ENCODE peak calls at places on chromosomes 1 and 21, in nine cellular contexts. R is mammary epithelial cell, G is Peyer's patch, V is epithelial cell of prostate, A is mesenchymal stem cell, W is left ventricle myocardium inferior, Y is H1, D is GM23248, H is astrocyte. T is an unnamed sample.

GRCh38 chr1:93585059-93585966 is 96.3 kb downstream of the BCAR3 start:
- DNase-seq in R (peak; percentile 82), G (peak; percentile 98), V (peak; percentile 60), A (no peak), W (peak; percentile 93), Y (no peak), D (peak; percentile 70), H (no peak), T (peak; percentile 84)

GRCh38 chr1:119367332-119368124 is 1.1 kb upstream of the HAO2 start:
- DNase-seq in R (peak; percentile 57), G (no peak), V (no peak), A (peak; percentile 47), W (no peak), Y (no peak), D (peak; percentile 80), H (peak; percentile 23), T (no peak)

GRCh38 chr1:147390185-147390542 is 147.7 kb downstream of the CHD1L start:
- DNase-seq in R (no peak), G (no peak), V (no peak), A (no peak), W (no peak), Y (no peak), D (no peak), H (no peak), T (no peak)

GRCh38 chr1:117735045-117735992 is 129.5 kb downstream of the TENT5C start:
- DNase-seq in R (peak; percentile 28), G (no peak), V (no peak), A (peak; percentile 72), W (no peak), Y (no peak), D (peak; percentile 81), H (peak; percentile 46), T (no peak)

GRCh38 chr1:20063861-20064292 is 6.1 kb upstream of the PLA2G5 start:
- DNase-seq in R (peak; percentile 88), G (no peak), V (peak; percentile 22), A (peak; percentile 34), W (no peak), Y (no peak), D (peak; percentile 92), H (peak; percentile 85), T (no peak)

GRCh38 chr1:12580054-12580887 is 37.7 kb downstream of the DHRS3 start:
- DNase-seq in R (no peak), G (no peak), V (no peak), A (peak; percentile 43), W (no peak), Y (no peak), D (peak; percentile 68), H (no peak), T (peak; percentile 74)

GRCh38 chr1:35536551-35537162 is 20.5 kb downstream of the KIAA0319L start:
- DNase-seq in R (no peak), G (no peak), V (no peak), A (no peak), W (no peak), Y (no peak), D (no peak), H (no peak), T (no peak)

GRCh38 chr1:173420330-173420806 is 56.8 kb upstream of the PRDX6 start:
- DNase-seq in R (peak; percentile 68), G (no peak), V (no peak), A (peak; percentile 88), W (peak; percentile 26), Y (peak; percentile 41), D (peak; percentile 82), H (peak; percentile 50), T (no peak)

GRCh38 chr1:29651684-29652665 is 415.7 kb downstream of the PTPRU start:
- DNase-seq in R (no peak), G (no peak), V (no peak), A (no peak), W (no peak), Y (no peak), D (peak; percentile 35), H (no peak), T (no peak)

GRCh38 chr1:35591211-35591610 is 18.1 kb downstream of the TFAP2E start:
- DNase-seq in R (no peak), G (no peak), V (no peak), A (no peak), W (no peak), Y (no peak), D (no peak), H (no peak), T (no peak)

GRCh38 chr21:39137248-39138186 is 45.7 kb downstream of the PSMG1 start:
- DNase-seq in R (peak; percentile 51), G (no peak), V (no peak), A (peak; percentile 50), W (no peak), Y (no peak), D (peak; percentile 61), H (peak; percentile 46), T (no peak)

GRCh38 chr1:31054349-31054748 is 11.2 kb downstream of the PUM1 start:
- DNase-seq in R (no peak), G (no peak), V (no peak), A (peak; percentile 37), W (no peak), Y (no peak), D (peak; percentile 84), H (peak; percentile 30), T (no peak)

GRCh38 chr1:109617291-109617801 is 2.1 kb downstream of the GNAT2 start:
- DNase-seq in R (peak; percentile 90), G (no peak), V (peak; percentile 52), A (peak; percentile 94), W (no peak), Y (no peak), D (peak; percentile 95), H (peak; percentile 97), T (no peak)

GRCh38 chr1:7207875-7208646 is 422.8 kb downstream of the CAMTA1 start:
- DNase-seq in R (peak; percentile 64), G (no peak), V (peak; percentile 33), A (peak; percentile 31), W (no peak), Y (peak; percentile 59), D (peak; percentile 73), H (peak; percentile 50), T (no peak)

GRCh38 chr1:10152709-10153284 is 57.6 kb upstream of the KIF1B start:
- DNase-seq in R (peak; percentile 40), G (peak; percentile 66), V (no peak), A (peak; percentile 48), W (no peak), Y (no peak), D (peak; percentile 72), H (peak; percentile 20), T (peak; percentile 83)

DNA sequence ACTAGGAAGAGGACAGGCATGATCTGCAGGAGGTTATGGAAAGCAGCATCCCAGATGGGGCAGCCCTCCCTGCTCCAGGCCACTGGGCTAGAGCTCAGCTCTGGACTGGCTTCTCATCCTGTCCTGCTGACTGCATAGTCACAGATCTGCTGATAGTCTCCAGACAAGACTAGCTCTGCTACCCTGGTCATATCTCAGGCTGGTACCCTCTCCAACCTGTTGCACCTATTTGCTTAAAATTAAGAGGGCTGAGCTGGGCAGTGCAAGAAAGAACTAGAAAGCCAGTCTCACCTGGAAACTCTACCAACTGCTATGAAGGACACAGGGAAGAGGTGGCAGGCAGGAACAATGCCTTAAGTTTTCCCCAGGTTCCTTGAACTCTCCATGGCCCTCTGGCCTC is 40.4 kb downstream of the ITPKB start:
- DNase-seq in R (no peak), G (no peak), V (no peak), A (no peak), W (no peak), Y (no peak), D (no peak), H (no peak), T (no peak)
- H3K27ac ChIP-seq in R (no peak overlapping the region), G (peak overlapping the region; percentile 67), V (no peak overlapping the region), A (no peak overlapping the region), W (peak overlapping the region; percentile 58), Y (no peak overlapping the region), D (no peak overlapping the region), H (no peak overlapping the region), T (no peak overlapping the region)

GRCh38 chr1:43379476-43379875 is 10.1 kb downstream of the MED8 start:
- DNase-seq in R (no peak), G (no peak), V (no peak), A (no peak), W (no peak), Y (no peak), D (no peak), H (no peak), T (no peak)

GRCh38 chr1:43382027-43382771 is 7.4 kb downstream of the MED8 start:
- DNase-seq in R (no peak), G (no peak), V (no peak), A (no peak), W (no peak), Y (no peak), D (no peak), H (no peak), T (no peak)

GRCh38 chr1:43377831-43378230 is 10.0 kb upstream of the ELOVL1 start:
- DNase-seq in R (no peak), G (no peak), V (no peak), A (no peak), W (no peak), Y (no peak), D (no peak), H (no peak), T (no peak)

GRCh38 chr1:43383449-43383848 is 6.2 kb downstream of the MED8 start:
- DNase-seq in R (no peak), G (no peak), V (no peak), A (no peak), W (no peak), Y (no peak), D (no peak), H (no peak), T (no peak)

DNA sequence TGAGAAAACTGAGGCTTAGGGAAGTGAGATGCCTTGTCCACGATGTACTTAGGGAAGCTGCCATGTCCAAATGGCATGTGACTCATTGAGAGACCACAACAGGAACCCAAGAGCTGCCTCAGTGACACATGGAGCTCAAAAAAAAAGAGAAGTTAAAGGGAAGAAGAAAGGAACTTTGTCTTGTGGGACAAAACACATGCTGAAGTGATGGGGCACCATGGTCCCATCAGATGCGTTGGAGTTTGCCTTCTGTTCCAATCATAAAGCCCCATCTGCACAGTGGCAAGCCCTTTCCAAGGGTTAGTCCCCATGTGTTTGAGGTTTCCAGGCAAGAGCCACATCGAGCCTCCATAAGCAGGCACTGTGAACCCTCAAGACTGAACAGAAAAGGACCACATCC is 8.0 kb downstream of the MED8 start:
- DNase-seq in R (no peak), G (no peak), V (no peak), A (no peak), W (no peak), Y (no peak), D (peak; percentile 20), H (no peak), T (no peak)
- H3K27ac ChIP-seq in R (no peak overlapping the region), G (no peak overlapping the region), V (no peak overlapping the region), A (no peak overlapping the region), W (peak overlapping the region; percentile 58), Y (no peak overlapping the region), D (no peak overlapping the region), H (no peak overlapping the region), T (no peak overlapping the region)

DNA sequence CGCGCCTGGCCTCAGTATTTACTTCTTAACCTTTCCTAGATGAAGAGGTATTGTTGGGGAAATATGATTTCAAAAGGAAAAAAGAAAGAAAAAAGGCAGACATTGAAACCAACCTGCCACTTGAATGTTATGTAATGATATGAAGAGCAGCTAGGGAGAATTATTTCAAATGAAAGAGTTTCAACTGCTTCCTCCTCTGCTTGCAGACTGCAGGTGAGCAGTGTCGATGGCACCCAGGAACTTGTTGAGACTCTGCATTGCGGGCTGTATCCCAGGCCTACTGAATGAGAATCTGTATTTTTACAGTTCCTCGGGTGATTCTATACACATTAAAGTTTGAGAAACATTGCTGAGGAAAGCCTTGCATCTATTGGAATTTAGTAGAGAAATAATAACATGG is 3.7 kb upstream of the RUNX1 start:
- DNase-seq in R (no peak), G (no peak), V (no peak), A (no peak), W (no peak), Y (no peak), D (no peak), H (no peak), T (no peak)
- H3K27ac ChIP-seq in R (no peak overlapping the region), G (no peak overlapping the region), V (no peak overlapping the region), A (no peak overlapping the region), W (no peak overlapping the region), Y (no peak overlapping the region), D (no peak overlapping the region), H (no peak overlapping the region), T (peak overlapping the region; percentile 70)

GRCh38 chr1:151210830-151211229 is 12.5 kb downstream of the PIP5K1A start:
- DNase-seq in R (no peak), G (no peak), V (no peak), A (peak; percentile 29), W (no peak), Y (no peak), D (peak; percentile 74), H (peak; percentile 18), T (no peak)
- H3K27ac ChIP-seq in R (no peak overlapping the region), G (no peak overlapping the region), V (peak overlapping the region; percentile 69), A (no peak overlapping the region), W (no peak overlapping the region), Y (no peak overlapping the region), D (peak overlapping the region; percentile 54), H (peak overlapping the region; percentile 19), T (no peak overlapping the region)

T was measured in aorta.